ENCODE peak calls at places on chromosomes 16 and 17, in nine cellular contexts. C is left lung, T is gastrocnemius medialis, P is H1, Z is esophagus squamous epithelium, X is astrocyte of the spinal cord, F is prostate gland, Y is GM23338, I is dorsolateral prefrontal cortex. A is an unnamed sample.
A peak's percentile ranks its signal among the peaks of the same experiment; 100 is the strongest.

GRCh38 chr17:18206962-18207361 is 18.5 kb upstream of the LLGL1 start:
- DNase-seq in T (no peak), X (no peak), C (no peak), P (no peak), F (no peak), Z (no peak), I (no peak), Y (no peak), A (no peak)

GRCh38 chr17:72151565-72152391 is 31.0 kb downstream of the SOX9 start:
- DNase-seq in Y (peak; percentile 62), P (peak; percentile 53), F (peak; percentile 85), T (peak; percentile 22), X (peak; percentile 61), Z (no peak), C (no peak), I (peak; percentile 58), A (no peak)

GRCh38 chr16:81403601-81404391 is 40.8 kb upstream of the CMIP start:
- DNase-seq in F (peak; percentile 82), Z (no peak), C (peak; percentile 98), Y (peak; percentile 95), P (peak; percentile 97), X (peak; percentile 65), T (peak; percentile 64), I (peak; percentile 74), A (no peak)

GRCh38 chr17:66255112-66255511 is 25.9 kb upstream of the APOH start:
- DNase-seq in Z (no peak), P (no peak), X (peak; percentile 82), T (no peak), C (no peak), I (no peak), F (peak; percentile 46), Y (peak; percentile 78), A (no peak)

GRCh38 chr17:27701963-27702362 is 71.0 kb downstream of the LGALS9 start:
- DNase-seq in Y (no peak), Z (no peak), T (no peak), I (no peak), P (no peak), F (no peak), X (no peak), C (no peak), A (no peak)

GRCh38 chr16:87583453-87584131 is 18.7 kb upstream of the JPH3 start:
- DNase-seq in I (no peak), Y (peak; percentile 50), P (no peak), Z (no peak), F (no peak), T (no peak), X (peak; percentile 65), C (peak; percentile 55), A (no peak)

GRCh38 chr17:49557204-49558024 is 18.3 kb upstream of the NXPH3 start:
- DNase-seq in T (no peak), X (peak; percentile 40), Z (no peak), P (peak; percentile 59), I (no peak), Y (peak; percentile 92), F (no peak), C (no peak), A (no peak)

GRCh38 chr17:30831257-30831656 is 509 bp upstream of the ATAD5 start:
- DNase-seq in X (no peak), C (no peak), I (no peak), F (no peak), Z (no peak), Y (peak; percentile 63), T (no peak), P (no peak), A (no peak)

GRCh38 chr17:81713556-81714411 is 1.7 kb downstream of the SLC25A10 start:
- DNase-seq in P (no peak), F (no peak), Z (no peak), Y (no peak), I (no peak), C (no peak), X (no peak), T (no peak), A (no peak)

GRCh38 chr17:61812747-61813146 is 50.6 kb downstream of the BRIP1 start:
- DNase-seq in T (no peak), Y (no peak), I (no peak), P (no peak), F (no peak), Z (no peak), X (no peak), C (no peak), A (no peak)

GRCh38 chr17:51813166-51813783 is 345.2 kb downstream of the CA10 start:
- DNase-seq in F (no peak), Z (no peak), X (no peak), C (peak; percentile 24), Y (no peak), T (no peak), I (no peak), P (no peak), A (no peak)

GRCh38 chr16:55488306-55488705 is 9.3 kb downstream of the MMP2 start:
- DNase-seq in F (no peak), Z (no peak), I (no peak), T (no peak), C (no peak), X (no peak), P (no peak), Y (no peak), A (no peak)

GRCh38 chr17:31535581-31535981 is 144.1 kb downstream of the RAB11FIP4 start:
- DNase-seq in P (no peak), Y (no peak), Z (no peak), T (no peak), F (no peak), X (no peak), C (no peak), I (no peak), A (no peak)

GRCh38 chr17:7221281-7222092 is 1.7 kb downstream of the ACADVL start:
- DNase-seq in Z (no peak), X (no peak), C (no peak), P (no peak), F (no peak), T (no peak), I (no peak), Y (no peak), A (no peak)
- H3K4me3 ChIP-seq in Z (peak overlapping the region; percentile 99), X (no peak overlapping the region), C (no peak overlapping the region), P (no peak overlapping the region), F (peak overlapping the region; percentile 86), T (peak overlapping the region; percentile 90), I (no peak overlapping the region), Y (no peak overlapping the region), A (no peak overlapping the region)

DNA sequence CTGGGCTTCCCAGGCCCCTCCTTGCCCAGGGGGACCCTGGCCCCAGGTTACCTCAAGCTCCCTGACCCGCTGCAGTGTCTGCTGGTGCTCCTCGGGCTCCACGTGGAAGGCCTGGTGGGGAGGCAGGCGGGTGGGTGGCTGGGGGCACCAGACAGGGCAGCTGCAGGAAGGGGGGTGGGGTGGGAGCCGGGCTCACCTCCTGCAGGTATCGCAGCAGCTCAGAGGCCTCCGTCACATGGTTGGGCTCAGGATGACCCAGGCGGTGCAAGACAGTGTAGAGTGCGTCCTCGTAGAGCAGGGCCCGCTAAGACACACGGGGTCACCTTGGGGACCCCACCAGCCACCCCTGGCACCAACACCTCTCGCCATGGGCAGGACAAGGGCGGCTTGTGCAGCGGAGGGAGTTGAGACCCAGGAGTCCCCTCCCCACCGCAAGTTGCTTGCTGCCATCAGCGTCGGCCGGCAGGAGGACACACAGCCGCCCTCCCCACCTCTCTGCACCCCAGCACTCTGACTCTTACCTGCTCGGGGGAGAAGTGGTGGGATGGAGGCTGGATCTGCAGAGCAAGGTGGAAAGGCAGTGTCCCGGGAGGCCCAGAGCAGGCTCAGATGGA is 1.1 kb downstream of the UNC13D start:
- DNase-seq in Z (no peak), C (peak; percentile 59), I (no peak), F (no peak), Y (no peak), P (no peak), T (no peak), X (no peak), A (no peak)
- TF ChIP-seq CTCF in Z (no peak), C (no peak), I (no peak), F (no peak), Y (no peak), P (no peak), T (no peak), X (no peak), A (no peak)

GRCh38 chr17:45429338-45430005 is 3.2 kb downstream of the ARHGAP27 start:
- DNase-seq in P (peak; percentile 77), T (no peak), I (no peak), F (no peak), Y (peak; percentile 71), C (peak; percentile 79), Z (no peak), X (peak; percentile 12), A (no peak)

GRCh38 chr17:45428954-45429337 is 3.7 kb downstream of the ARHGAP27 start:
- DNase-seq in P (no peak), Y (peak; percentile 66), Z (no peak), T (no peak), C (peak; percentile 82), X (no peak), I (no peak), F (no peak), A (no peak)

GRCh38 chr17:45430738-45431530 is 1.7 kb downstream of the ARHGAP27 start:
- DNase-seq in Z (no peak), F (peak; percentile 88), I (no peak), T (no peak), P (peak; percentile 77), Y (peak; percentile 86), C (peak; percentile 88), X (no peak), A (no peak)

GRCh38 chr17:45431531-45432404 is 902 bp downstream of the ARHGAP27 start:
- DNase-seq in T (no peak), Y (peak; percentile 97), P (peak; percentile 95), C (peak; percentile 98), F (peak; percentile 91), Z (no peak), I (no peak), X (no peak), A (no peak)

GRCh38 chr17:45430006-45430737 is 2.5 kb downstream of the ARHGAP27 start:
- DNase-seq in Z (no peak), I (no peak), F (no peak), Y (peak; percentile 43), C (peak; percentile 77), P (no peak), T (no peak), X (no peak), A (no peak)
- H3K4me3 ChIP-seq in Z (peak overlapping the region; percentile 73), I (peak overlapping the region; percentile 34), F (peak overlapping the region; percentile 43), Y (peak overlapping the region; percentile 84), C (peak overlapping the region; percentile 56), P (peak overlapping the region; percentile 56), T (no peak overlapping the region), X (no peak overlapping the region), A (no peak overlapping the region)

DNA sequence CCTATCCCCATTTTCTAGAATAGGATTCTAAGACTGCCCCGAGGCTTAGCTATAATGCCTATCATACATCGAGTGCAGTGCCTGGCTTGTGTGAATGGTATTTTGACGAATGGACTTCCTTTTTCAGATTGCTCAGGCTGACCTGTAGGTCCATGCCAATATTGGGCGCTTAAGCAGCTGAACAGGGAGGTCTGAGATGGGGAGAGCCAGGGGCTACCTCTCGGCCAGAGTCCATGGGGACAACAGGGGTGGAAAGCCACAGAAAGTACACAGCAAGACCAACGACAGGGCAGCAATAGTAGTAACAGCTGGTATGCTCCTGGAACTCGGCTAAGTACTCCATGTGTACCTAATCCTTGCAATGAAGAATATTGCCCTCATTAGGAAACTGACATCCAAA is 91.7 kb upstream of the WSCD1 start:
- DNase-seq in T (no peak), I (no peak), Z (no peak), X (no peak), C (no peak), F (no peak), P (no peak), Y (no peak), A (no peak)
- TF ChIP-seq CTCF in T (no peak), I (no peak), Z (no peak), X (no peak), C (no peak), F (no peak), P (no peak), Y (no peak), A (no peak)

A was measured in BJ.